ENCODE peak calls at places on chromosome X, in nine cellular contexts. V is A549; N is body of pancreas; Z is CD8-positive, alpha-beta memory T cell; W is lung; K is ascending aorta; C is cardiac muscle cell; G is osteoblast; F is adrenal gland. J is an unnamed sample.

GRCh38 chrX:105876658-105877057 is 54.3 kb downstream of the NRK start:
- DNase-seq in W (no peak), F (no peak), N (no peak), V (no peak), C (peak), K (no peak), G (no peak), Z (no peak), J (no peak)

GRCh38 chrX:38095971-38096529 is 89.7 kb downstream of the SYTL5 start:
- DNase-seq in W (no peak), F (no peak), Z (no peak), N (no peak), C (no peak), G (no peak), V (peak), K (no peak), J (no peak)

GRCh38 chrX:97320305-97320704 is 436.6 kb downstream of the RPA4 start:
- DNase-seq in F (no peak), Z (no peak), C (no peak), V (no peak), W (no peak), G (no peak), N (no peak), K (no peak), J (no peak)

GRCh38 chrX:38616904-38617303 is 55.6 kb downstream of the TSPAN7 start:
- DNase-seq in Z (no peak), F (no peak), V (no peak), C (no peak), W (no peak), K (no peak), G (no peak), N (no peak), J (no peak)

GRCh38 chrX:107971636-107972035 is 10.5 kb downstream of the TEX13B start:
- DNase-seq in K (no peak), G (no peak), C (no peak), Z (no peak), W (no peak), F (no peak), V (no peak), N (no peak), J (no peak)

GRCh38 chrX:119682019-119682989 is 10.7 kb downstream of the SEPTIN6 start:
- DNase-seq in C (no peak), W (no peak), V (no peak), F (no peak), K (no peak), Z (peak), N (no peak), G (no peak), J (no peak)

GRCh38 chrX:37383313-37383712 is 34.1 kb downstream of the PRRG1 start:
- DNase-seq in W (no peak), K (no peak), C (no peak), Z (no peak), N (no peak), F (no peak), G (no peak), V (no peak), J (no peak)

GRCh38 chrX:20857746-20858145 is 516.5 kb upstream of the CNKSR2 start:
- DNase-seq in F (no peak), N (no peak), V (no peak), K (no peak), C (no peak), G (no peak), Z (no peak), W (no peak), J (no peak)

GRCh38 chrX:34903316-34903715 is 39.3 kb upstream of the FAM47B start:
- DNase-seq in G (no peak), V (no peak), C (no peak), Z (no peak), N (no peak), W (no peak), F (no peak), K (no peak), J (no peak)

GRCh38 chrX:1576201-1577101 is 15.0 kb upstream of the AKAP17A start:
- DNase-seq in K (no peak), C (no peak), N (no peak), Z (peak), W (peak), V (no peak), F (no peak), G (no peak), J (no peak)

GRCh38 chrX:119790977-119791436 is 423 bp downstream of the RPL39 start:
- DNase-seq in N (peak), Z (no peak), K (no peak), F (peak), G (peak), C (peak), W (peak), V (no peak), J (no peak)

GRCh38 chrX:76127341-76127740 is 45.5 kb upstream of the PBDC1 start:
- DNase-seq in W (no peak), G (no peak), Z (no peak), F (no peak), C (no peak), K (no peak), N (no peak), V (no peak), J (no peak)

GRCh38 chrX:23844502-23845138 is 61.6 kb downstream of the SAT1 start:
- DNase-seq in W (no peak), N (no peak), F (peak), K (no peak), Z (no peak), C (peak), G (no peak), V (no peak), J (no peak)
- H3K27ac ChIP-seq in W (peak), N (peak), F (peak), K (no peak), Z (peak), C (peak), G (no peak), V (peak), J (peak)

DNA sequence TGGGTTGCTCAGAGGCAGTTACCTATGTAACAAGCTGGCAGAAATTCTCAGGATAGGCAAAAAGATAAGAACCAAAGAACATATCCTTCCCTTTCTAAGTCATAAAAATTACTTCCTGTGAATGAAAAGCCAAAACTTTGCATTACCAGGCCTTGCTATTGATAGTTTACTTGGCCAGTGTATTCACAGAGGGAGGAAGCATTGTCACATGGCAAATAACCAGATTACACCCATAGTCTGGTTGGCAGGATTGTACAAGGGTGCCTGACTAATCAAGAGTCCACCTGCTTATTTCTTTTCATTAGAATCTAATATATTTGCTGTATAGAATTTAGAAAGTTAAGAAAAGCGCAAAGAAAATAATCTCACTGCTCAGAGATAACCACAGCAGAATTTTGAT is 14.1 kb downstream of the XIAP start:
- DNase-seq in G (no peak), F (no peak), K (no peak), C (no peak), W (no peak), V (no peak), Z (no peak), N (no peak), J (no peak)
- H3K27ac ChIP-seq in G (no peak), F (no peak), K (no peak), C (no peak), W (no peak), V (no peak), Z (no peak), N (no peak), J (no peak)

GRCh38 chrX:123432362-123433150 is 248.5 kb downstream of the GRIA3 start:
- DNase-seq in C (no peak), Z (no peak), N (peak), K (no peak), V (no peak), F (no peak), W (no peak), G (no peak), J (no peak)
- H3K27ac ChIP-seq in C (no peak), Z (no peak), N (no peak), K (no peak), V (no peak), F (no peak), W (no peak), G (no peak), J (no peak)

DNA sequence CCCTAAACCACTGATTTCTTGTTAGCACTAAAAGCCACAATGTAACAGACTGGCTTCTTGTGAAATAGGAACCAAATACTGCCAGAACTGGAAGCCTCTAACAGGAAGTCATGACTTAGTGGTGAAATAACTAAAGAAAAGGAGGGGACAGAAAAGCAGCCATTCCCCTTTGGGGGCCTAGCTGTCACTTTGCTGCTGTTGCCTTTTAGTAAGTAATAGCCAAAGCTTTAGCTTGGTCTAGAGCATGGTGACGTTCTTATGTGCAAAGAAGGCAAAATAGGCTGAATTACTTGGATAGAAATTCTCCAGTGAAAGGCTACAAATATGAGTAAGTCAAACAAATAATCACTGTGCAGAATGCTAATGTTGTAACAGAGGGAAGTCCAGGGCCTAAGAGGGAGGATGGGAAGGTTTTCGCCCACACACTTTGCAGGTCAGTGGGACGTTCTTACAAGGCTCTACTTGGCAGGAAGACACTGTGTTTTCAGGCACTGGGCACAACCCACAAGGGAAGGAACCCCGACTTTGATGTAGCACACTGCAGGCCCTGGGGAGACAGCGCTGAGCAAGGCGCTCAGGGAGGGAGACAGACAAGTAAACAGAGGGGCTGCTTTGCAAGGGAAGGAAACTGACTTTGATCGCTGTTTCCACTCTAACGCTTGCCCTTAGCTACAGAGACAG is 16.6 kb downstream of the GAB3 start:
- DNase-seq in G (no peak), F (peak), Z (peak), C (no peak), N (no peak), K (no peak), V (no peak), W (peak), J (no peak)
- H3K27ac ChIP-seq in G (peak), F (peak), Z (peak), C (no peak), N (peak), K (peak), V (peak), W (peak), J (peak)

DNA sequence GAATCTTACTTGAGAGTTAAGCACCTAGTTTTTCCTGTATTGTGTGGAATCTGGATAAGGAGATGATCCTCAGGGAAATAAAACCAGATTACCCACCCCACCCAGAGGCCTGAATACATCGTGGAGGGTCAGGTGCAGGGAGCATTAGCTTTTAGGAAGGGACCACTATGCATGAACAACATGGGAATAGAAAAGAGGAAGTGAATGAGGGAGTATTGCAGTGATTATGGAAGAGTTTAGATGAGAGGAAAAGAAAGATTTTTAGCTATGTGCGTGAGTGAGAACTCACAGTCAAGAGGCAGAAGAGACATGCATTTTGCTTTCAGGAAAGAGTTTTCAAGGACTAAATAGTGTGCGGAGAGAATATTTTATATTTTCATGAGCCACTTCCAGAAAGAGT is 222.3 kb upstream of the S100G start:
- DNase-seq in V (no peak), N (no peak), F (no peak), C (no peak), W (no peak), K (no peak), Z (no peak), G (no peak), J (no peak)
- H3K27ac ChIP-seq in V (no peak), N (no peak), F (no peak), C (no peak), W (no peak), K (no peak), Z (no peak), G (no peak), J (no peak)

J was measured in left ventricle myocardium inferior.